ENCODE peak calls at places on chromosomes 2 and 18, in four cellular contexts. One of them, this sample, is unnamed.

GRCh38 chr2:62858231-62858832 is 152.8 kb downstream of the EHBP1 start:
- DNase-seq in CD8-positive, alpha-beta T cell: no peak
- DNase-seq in IMR-90: no peak
- DNase-seq in adrenal gland: no peak
- DNase-seq in this sample: no peak

GRCh38 chr2:112957511-112957910 is 20.3 kb upstream of the IL36G start:
- DNase-seq in CD8-positive, alpha-beta T cell: no peak
- DNase-seq in IMR-90: no peak
- DNase-seq in adrenal gland: no peak
- DNase-seq in this sample: no peak

GRCh38 chr2:128547667-128548066 is 229.0 kb upstream of the HS6ST1 start:
- DNase-seq in CD8-positive, alpha-beta T cell: no peak
- DNase-seq in IMR-90: no peak
- DNase-seq in adrenal gland: no peak
- DNase-seq in this sample: no peak

GRCh38 chr18:58668897-58669296 is 2.4 kb upstream of the MALT1 start:
- DNase-seq in CD8-positive, alpha-beta T cell: no peak
- DNase-seq in IMR-90: peak; percentile 80
- DNase-seq in adrenal gland: no peak
- DNase-seq in this sample: peak; percentile 4

GRCh38 chr18:12886498-12887126 is 2.6 kb upstream of the PTPN2 start:
- DNase-seq in CD8-positive, alpha-beta T cell: no peak
- DNase-seq in IMR-90: no peak
- DNase-seq in adrenal gland: peak; percentile 36
- DNase-seq in this sample: no peak

GRCh38 chr2:66901344-66901743 is 466.4 kb downstream of the MEIS1 start:
- DNase-seq in CD8-positive, alpha-beta T cell: no peak
- DNase-seq in IMR-90: no peak
- DNase-seq in adrenal gland: no peak
- DNase-seq in this sample: no peak

GRCh38 chr2:240435955-240436625 is 627 bp downstream of the GPC1 start:
- DNase-seq in CD8-positive, alpha-beta T cell: no peak
- DNase-seq in IMR-90: peak; percentile 7
- DNase-seq in adrenal gland: peak; percentile 56
- DNase-seq in this sample: peak; percentile 50

GRCh38 chr2:190626656-190627055 is 22.2 kb upstream of the NAB1 start:
- DNase-seq in CD8-positive, alpha-beta T cell: no peak
- DNase-seq in IMR-90: no peak
- DNase-seq in adrenal gland: no peak
- DNase-seq in this sample: no peak

GRCh38 chr2:70304501-70304900 is 2.6 kb upstream of the FAM136A start:
- DNase-seq in CD8-positive, alpha-beta T cell: no peak
- DNase-seq in IMR-90: no peak
- DNase-seq in adrenal gland: no peak
- DNase-seq in this sample: no peak

GRCh38 chr2:212536385-212537310 is 2.0 kb downstream of the ERBB4 start:
- DNase-seq in CD8-positive, alpha-beta T cell: no peak
- DNase-seq in IMR-90: no peak
- DNase-seq in adrenal gland: no peak
- DNase-seq in this sample: no peak

GRCh38 chr2:215427585-215427984 is 8.3 kb downstream of the FN1 start:
- DNase-seq in CD8-positive, alpha-beta T cell: no peak
- DNase-seq in IMR-90: peak; percentile 18
- DNase-seq in adrenal gland: no peak
- DNase-seq in this sample: no peak

GRCh38 chr2:240898731-240899467 is 2.9 kb upstream of the MAB21L4 start:
- DNase-seq in CD8-positive, alpha-beta T cell: no peak
- DNase-seq in IMR-90: no peak
- DNase-seq in adrenal gland: no peak
- DNase-seq in this sample: no peak

GRCh38 chr18:7605705-7606104 is 38.6 kb downstream of the PTPRM start:
- DNase-seq in CD8-positive, alpha-beta T cell: no peak
- DNase-seq in IMR-90: no peak
- DNase-seq in adrenal gland: no peak
- DNase-seq in this sample: no peak

GRCh38 chr2:163367825-163368582 is 367.8 kb downstream of the FIGN start:
- DNase-seq in CD8-positive, alpha-beta T cell: no peak
- DNase-seq in IMR-90: no peak
- DNase-seq in adrenal gland: no peak
- DNase-seq in this sample: no peak

GRCh38 chr2:199465988-199466703 is 8.4 kb upstream of the SATB2 start:
- DNase-seq in CD8-positive, alpha-beta T cell: no peak
- DNase-seq in IMR-90: no peak
- DNase-seq in adrenal gland: no peak
- DNase-seq in this sample: no peak

GRCh38 chr2:199463000-199463692 is 5.4 kb upstream of the SATB2 start:
- DNase-seq in CD8-positive, alpha-beta T cell: peak; percentile 35
- DNase-seq in IMR-90: peak; percentile 47
- DNase-seq in adrenal gland: peak; percentile 71
- DNase-seq in this sample: peak; percentile 83

GRCh38 chr2:199463708-199464613 is 6.2 kb upstream of the SATB2 start:
- DNase-seq in CD8-positive, alpha-beta T cell: no peak
- DNase-seq in IMR-90: no peak
- DNase-seq in adrenal gland: no peak
- DNase-seq in this sample: no peak

GRCh38 chr2:199465390-199465789 is 7.7 kb upstream of the SATB2 start:
- DNase-seq in CD8-positive, alpha-beta T cell: no peak
- DNase-seq in IMR-90: no peak
- DNase-seq in adrenal gland: no peak
- DNase-seq in this sample: no peak

DNA sequence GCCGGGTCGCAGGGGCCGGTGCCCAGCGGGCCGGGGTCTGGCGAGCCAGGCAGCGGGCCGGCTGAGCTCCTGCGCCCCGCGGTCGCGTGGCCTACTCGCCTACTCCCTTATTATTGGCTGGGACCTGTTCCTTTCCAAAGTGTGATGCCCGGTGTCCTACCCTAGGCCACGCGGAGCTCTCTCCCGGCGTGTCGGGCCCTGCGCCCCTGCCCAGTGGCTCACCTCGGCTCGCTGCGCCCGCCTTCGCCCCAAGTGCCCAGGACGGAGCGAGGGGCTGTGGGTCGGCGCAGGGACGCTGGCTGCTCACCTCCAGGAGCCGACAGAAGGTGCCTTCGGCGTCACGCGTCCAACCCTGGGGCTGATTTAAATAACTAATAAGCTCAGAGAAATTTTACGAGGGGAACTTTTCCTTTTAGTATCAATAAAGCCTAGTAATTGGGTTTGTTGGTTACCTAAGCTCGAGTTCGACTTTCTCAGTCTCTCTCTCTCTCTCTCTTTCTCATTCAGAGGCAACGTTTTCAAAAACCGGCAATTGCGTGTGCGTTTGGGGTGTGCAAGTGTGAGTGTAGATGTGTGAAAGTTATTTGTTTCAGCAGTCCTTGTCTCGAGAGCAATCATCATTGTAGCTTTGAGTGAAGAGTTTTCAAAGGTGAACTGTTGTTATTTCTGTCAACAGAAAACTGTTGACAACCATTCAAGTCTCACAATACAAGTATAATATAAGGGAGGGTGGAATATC is 7.0 kb upstream of the SATB2 start:
- DNase-seq in CD8-positive, alpha-beta T cell: no peak
- DNase-seq in IMR-90: no peak
- DNase-seq in adrenal gland: no peak
- DNase-seq in this sample: no peak
- H3K27me3 ChIP-seq in CD8-positive, alpha-beta T cell: peaks cover 81% of the 10 kb centered on the region
- H3K27me3 ChIP-seq in IMR-90: peaks cover 56% of the 10 kb centered on the region
- H3K27me3 ChIP-seq in adrenal gland: peaks cover 88% of the 10 kb centered on the region
- H3K27me3 ChIP-seq in this sample: no peaks in the 10 kb centered on the region

GRCh38 chr2:29482341-29482740 is 367.1 kb downstream of the CLIP4 start:
- DNase-seq in CD8-positive, alpha-beta T cell: no peak
- DNase-seq in IMR-90: no peak
- DNase-seq in adrenal gland: no peak
- DNase-seq in this sample: no peak

GRCh38 chr2:29478641-29479040 is 363.4 kb downstream of the CLIP4 start:
- DNase-seq in CD8-positive, alpha-beta T cell: no peak
- DNase-seq in IMR-90: no peak
- DNase-seq in adrenal gland: no peak
- DNase-seq in this sample: no peak

GRCh38 chr2:29481313-29481712 is 366.1 kb downstream of the CLIP4 start:
- DNase-seq in CD8-positive, alpha-beta T cell: no peak
- DNase-seq in IMR-90: no peak
- DNase-seq in adrenal gland: no peak
- DNase-seq in this sample: no peak

GRCh38 chr2:29479566-29479965 is 364.4 kb downstream of the CLIP4 start:
- DNase-seq in CD8-positive, alpha-beta T cell: no peak
- DNase-seq in IMR-90: no peak
- DNase-seq in adrenal gland: no peak
- DNase-seq in this sample: no peak

DNA sequence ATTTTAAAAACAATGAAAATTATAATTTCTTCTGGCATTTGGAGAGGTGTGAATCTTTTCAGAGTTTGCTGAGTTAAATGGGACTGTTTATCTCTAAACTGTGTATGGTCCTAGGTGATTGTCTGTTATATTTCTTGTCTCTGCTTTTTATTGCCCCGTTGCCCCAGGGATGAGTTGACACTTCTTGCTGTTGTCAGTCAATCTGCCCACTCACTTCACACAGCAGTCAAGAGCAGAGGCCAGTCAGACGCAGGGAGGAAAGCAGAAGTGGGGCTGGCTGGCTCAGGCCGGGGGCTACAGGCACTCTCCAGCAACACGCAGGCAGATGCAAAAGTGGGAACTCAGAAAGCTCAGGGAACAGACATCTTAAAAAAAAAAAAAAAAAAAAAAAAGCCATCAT is 365.2 kb downstream of the CLIP4 start:
- DNase-seq in CD8-positive, alpha-beta T cell: no peak
- DNase-seq in IMR-90: no peak
- DNase-seq in adrenal gland: no peak
- DNase-seq in this sample: no peak
- H3K27me3 ChIP-seq in CD8-positive, alpha-beta T cell: peaks cover 4% of the 10 kb centered on the region
- H3K27me3 ChIP-seq in IMR-90: peaks cover 2% of the 10 kb centered on the region
- H3K27me3 ChIP-seq in adrenal gland: no peaks in the 10 kb centered on the region
- H3K27me3 ChIP-seq in this sample: no peaks in the 10 kb centered on the region

GRCh38 chr2:60552096-60552850 is 1.2 kb downstream of the BCL11A start:
- DNase-seq in CD8-positive, alpha-beta T cell: no peak
- DNase-seq in IMR-90: no peak
- DNase-seq in adrenal gland: peak; percentile 41
- DNase-seq in this sample: no peak
- H3K27me3 ChIP-seq in CD8-positive, alpha-beta T cell: peaks cover 38% of the 10 kb centered on the region
- H3K27me3 ChIP-seq in IMR-90: peaks cover 54% of the 10 kb centered on the region
- H3K27me3 ChIP-seq in adrenal gland: peaks cover 27% of the 10 kb centered on the region
- H3K27me3 ChIP-seq in this sample: peaks cover 84% of the 10 kb centered on the region

GRCh38 chr2:106581276-106581675 is 94.1 kb downstream of the CD8B2 start:
- DNase-seq in CD8-positive, alpha-beta T cell: no peak
- DNase-seq in IMR-90: no peak
- DNase-seq in adrenal gland: no peak
- DNase-seq in this sample: no peak

GRCh38 chr2:106581755-106582430 is 94.7 kb downstream of the CD8B2 start:
- DNase-seq in CD8-positive, alpha-beta T cell: peak; percentile 9
- DNase-seq in IMR-90: peak; percentile 49
- DNase-seq in adrenal gland: peak; percentile 57
- DNase-seq in this sample: peak; percentile 59

GRCh38 chr2:106584304-106584954 is 97.3 kb downstream of the CD8B2 start:
- DNase-seq in CD8-positive, alpha-beta T cell: no peak
- DNase-seq in IMR-90: no peak
- DNase-seq in adrenal gland: no peak
- DNase-seq in this sample: no peak

GRCh38 chr2:106580241-106580640 is 93.1 kb downstream of the CD8B2 start:
- DNase-seq in CD8-positive, alpha-beta T cell: no peak
- DNase-seq in IMR-90: no peak
- DNase-seq in adrenal gland: no peak
- DNase-seq in this sample: no peak

DNA sequence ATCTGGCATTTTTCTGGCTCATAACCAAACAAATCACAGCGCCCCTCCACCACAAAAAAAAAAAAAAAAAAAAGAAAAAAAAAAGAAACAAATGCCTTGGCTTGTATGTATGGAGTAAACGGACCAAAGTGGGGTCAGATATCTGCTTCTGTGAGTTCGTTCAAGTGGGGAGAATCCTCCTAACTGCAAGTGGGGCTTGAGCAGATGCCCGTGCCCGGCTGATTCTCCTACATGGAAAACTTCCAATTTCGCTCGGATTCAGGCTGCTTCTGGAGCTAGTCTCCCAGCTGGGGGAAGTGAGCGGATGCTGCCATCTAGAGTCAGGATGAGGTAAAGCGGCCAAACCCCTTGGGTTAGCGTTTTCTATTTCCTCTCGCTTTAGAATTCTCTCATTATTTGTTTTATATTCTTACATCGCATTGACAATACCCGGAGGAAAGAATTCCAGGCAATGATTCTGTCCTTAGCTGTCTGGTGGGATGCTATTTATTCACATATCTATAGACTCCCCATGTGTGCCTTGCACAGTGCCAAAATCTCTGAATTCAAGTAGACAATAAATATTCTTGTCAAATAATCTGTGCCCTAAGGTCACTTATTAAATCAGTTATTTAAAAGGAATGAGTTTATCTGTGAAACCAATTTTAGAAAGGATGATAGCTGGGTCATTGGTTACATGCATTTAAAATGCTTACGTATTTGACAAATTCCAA is 95.4 kb downstream of the CD8B2 start:
- DNase-seq in CD8-positive, alpha-beta T cell: peak; percentile 40
- DNase-seq in IMR-90: peak; percentile 69
- DNase-seq in adrenal gland: peak; percentile 84
- DNase-seq in this sample: peak; percentile 67
- H3K27me3 ChIP-seq in CD8-positive, alpha-beta T cell: no peaks in the 10 kb centered on the region
- H3K27me3 ChIP-seq in IMR-90: peaks cover 4% of the 10 kb centered on the region
- H3K27me3 ChIP-seq in adrenal gland: peaks cover 13% of the 10 kb centered on the region
- H3K27me3 ChIP-seq in this sample: peaks cover 14% of the 10 kb centered on the region

GRCh38 chr2:111039984-111040383 is 80.7 kb upstream of the BCL2L11 start:
- DNase-seq in CD8-positive, alpha-beta T cell: no peak
- DNase-seq in IMR-90: no peak
- DNase-seq in adrenal gland: no peak
- DNase-seq in this sample: no peak
- H3K27me3 ChIP-seq in CD8-positive, alpha-beta T cell: no peaks in the 10 kb centered on the region
- H3K27me3 ChIP-seq in IMR-90: peaks cover 53% of the 10 kb centered on the region
- H3K27me3 ChIP-seq in adrenal gland: peaks cover 2% of the 10 kb centered on the region
- H3K27me3 ChIP-seq in this sample: peaks cover 6% of the 10 kb centered on the region

This sample was measured in MG63.